ENCODE peak calls at places on chromosomes 16 and 17, in five cellular contexts. L is Peyer's patch; Z is stimulated activated CD4-positive, alpha-beta T cell treated with anti-CD3 and anti-CD28 coated beads, Interleukin-1b, Interleukin-23, amount 100 ng/mL, for 1 hour; U is left ventricle myocardium superior; V is NCI-H1092 treated with DMSO at 0.1 percent for 48 hours. Y is an unnamed sample.

GRCh38 chr16:64996641-64997040 is 125.2 kb downstream of the CDH11 start:
- DNase-seq in V (peak), L (no peak), U (no peak), Z (no peak), Y (no peak)

GRCh38 chr16:10120953-10121352 is 61.3 kb downstream of the GRIN2A start:
- DNase-seq in Z (no peak), L (no peak), V (no peak), U (no peak), Y (no peak)

GRCh38 chr17:27597783-27598320 is 33.1 kb upstream of the LGALS9 start:
- DNase-seq in L (no peak), Z (no peak), V (no peak), U (no peak), Y (no peak)

GRCh38 chr16:566475-567361 is at the start of gene NHLRC4:
- DNase-seq in L (peak), U (peak), V (no peak), Z (no peak), Y (peak)

GRCh38 chr17:17792551-17793377 is 44.0 kb downstream of the SREBF1 start:
- DNase-seq in V (peak), Z (no peak), U (peak), L (no peak), Y (peak)

GRCh38 chr17:73429440-73430164 is 117.8 kb upstream of the CDC42EP4 start:
- DNase-seq in U (peak), L (peak), V (peak), Z (peak), Y (peak)

GRCh38 chr16:72168365-72168764 is 3.6 kb downstream of the PMFBP1 start:
- DNase-seq in U (no peak), L (no peak), V (no peak), Z (no peak), Y (no peak)

GRCh38 chr17:36611345-36612072 is 10.1 kb downstream of the MRM1 start:
- DNase-seq in L (no peak), Z (no peak), V (no peak), U (no peak), Y (no peak)

GRCh38 chr17:19461681-19462080 is 50.6 kb downstream of the RNF112 start:
- DNase-seq in Z (no peak), U (no peak), L (no peak), V (no peak), Y (no peak)

GRCh38 chr17:50177983-50178834 is 12.4 kb downstream of the SGCA start:
- DNase-seq in V (peak), L (peak), U (peak), Z (no peak), Y (peak)

GRCh38 chr17:29996458-29996857 is 55.0 kb downstream of the EFCAB5 start:
- DNase-seq in U (no peak), Z (no peak), V (no peak), L (no peak), Y (no peak)

GRCh38 chr17:27489045-27489715 is 32.9 kb downstream of the KSR1 start:
- DNase-seq in U (peak), L (peak), Z (no peak), V (no peak), Y (no peak)

GRCh38 chr17:1755252-1755992 is 6.4 kb upstream of the SERPINF1 start:
- DNase-seq in V (peak), L (no peak), U (no peak), Z (no peak), Y (no peak)

GRCh38 chr16:50036426-50036825 is 11.4 kb downstream of the CNEP1R1 start:
- DNase-seq in U (no peak), Z (no peak), L (no peak), V (no peak), Y (no peak)